ENCODE peak calls at places on chromosome 6, in eight cellular contexts. One of them, this sample, is unnamed. For H3K36me3 and H3K27me3, the result is how much of the 10 kb centered on the place peaks cover.

GRCh38 chr6:9086331-9086730 is 651.0 kb upstream of the SLC35B3 start:
- DNase-seq in GM23338: no peak
- DNase-seq in psoas muscle: no peak
- DNase-seq in hepatocyte: no peak
- DNase-seq in endodermal cell: peak
- DNase-seq in PC-3: no peak
- DNase-seq in body of pancreas: no peak
- DNase-seq in suprapubic skin: no peak
- DNase-seq in this sample: no peak

GRCh38 chr6:47145212-47145611 is 103.1 kb upstream of the ADGRF1 start:
- DNase-seq in GM23338: no peak
- DNase-seq in psoas muscle: no peak
- DNase-seq in hepatocyte: no peak
- DNase-seq in endodermal cell: no peak
- DNase-seq in PC-3: no peak
- DNase-seq in body of pancreas: no peak
- DNase-seq in suprapubic skin: no peak
- DNase-seq in this sample: no peak

GRCh38 chr6:82006027-82006738 is 241.4 kb downstream of the IBTK start:
- DNase-seq in GM23338: peak
- DNase-seq in psoas muscle: no peak
- DNase-seq in hepatocyte: peak
- DNase-seq in endodermal cell: peak
- DNase-seq in PC-3: peak
- DNase-seq in body of pancreas: peak
- DNase-seq in suprapubic skin: no peak
- DNase-seq in this sample: no peak

GRCh38 chr6:90216081-90216977 is 80.3 kb downstream of the BACH2 start:
- DNase-seq in GM23338: peak
- DNase-seq in psoas muscle: no peak
- DNase-seq in hepatocyte: peak
- DNase-seq in endodermal cell: peak
- DNase-seq in PC-3: no peak
- DNase-seq in body of pancreas: peak
- DNase-seq in suprapubic skin: no peak
- DNase-seq in this sample: peak

GRCh38 chr6:42451146-42451594 is 556 bp downstream of the TRERF1 start:
- DNase-seq in GM23338: no peak
- DNase-seq in psoas muscle: no peak
- DNase-seq in hepatocyte: no peak
- DNase-seq in endodermal cell: no peak
- DNase-seq in PC-3: no peak
- DNase-seq in body of pancreas: no peak
- DNase-seq in suprapubic skin: peak
- DNase-seq in this sample: no peak

GRCh38 chr6:69580696-69581095 is 216.1 kb downstream of the LMBRD1 start:
- DNase-seq in GM23338: no peak
- DNase-seq in psoas muscle: no peak
- DNase-seq in hepatocyte: no peak
- DNase-seq in endodermal cell: no peak
- DNase-seq in PC-3: no peak
- DNase-seq in body of pancreas: no peak
- DNase-seq in suprapubic skin: no peak
- DNase-seq in this sample: no peak

GRCh38 chr6:39388526-39389371 is 66.2 kb upstream of the KCNK16 start:
- DNase-seq in GM23338: no peak
- DNase-seq in psoas muscle: no peak
- DNase-seq in hepatocyte: no peak
- DNase-seq in endodermal cell: no peak
- DNase-seq in PC-3: no peak
- DNase-seq in body of pancreas: no peak
- DNase-seq in suprapubic skin: no peak
- DNase-seq in this sample: no peak

GRCh38 chr6:122620902-122621301 is 10.7 kb downstream of the PKIB start:
- DNase-seq in GM23338: no peak
- DNase-seq in psoas muscle: no peak
- DNase-seq in hepatocyte: no peak
- DNase-seq in endodermal cell: no peak
- DNase-seq in PC-3: peak
- DNase-seq in body of pancreas: no peak
- DNase-seq in suprapubic skin: no peak
- DNase-seq in this sample: no peak

GRCh38 chr6:94658929-94659328 is 918.4 kb upstream of the MANEA start:
- DNase-seq in GM23338: no peak
- DNase-seq in psoas muscle: no peak
- DNase-seq in hepatocyte: no peak
- DNase-seq in endodermal cell: no peak
- DNase-seq in PC-3: no peak
- DNase-seq in body of pancreas: no peak
- DNase-seq in suprapubic skin: no peak
- DNase-seq in this sample: no peak

GRCh38 chr6:35725721-35726438 is 11.0 kb upstream of the ARMC12 start:
- DNase-seq in GM23338: no peak
- DNase-seq in psoas muscle: peak
- DNase-seq in hepatocyte: peak
- DNase-seq in endodermal cell: peak
- DNase-seq in PC-3: no peak
- DNase-seq in body of pancreas: peak
- DNase-seq in suprapubic skin: peak
- DNase-seq in this sample: peak

GRCh38 chr6:9984607-9985006 is 430.3 kb downstream of the TFAP2A start:
- DNase-seq in GM23338: no peak
- DNase-seq in psoas muscle: no peak
- DNase-seq in hepatocyte: no peak
- DNase-seq in endodermal cell: no peak
- DNase-seq in PC-3: no peak
- DNase-seq in body of pancreas: no peak
- DNase-seq in suprapubic skin: no peak
- DNase-seq in this sample: no peak

GRCh38 chr6:81998432-81998831 is 246.0 kb upstream of the TENT5A start:
- DNase-seq in GM23338: no peak
- DNase-seq in psoas muscle: no peak
- DNase-seq in hepatocyte: no peak
- DNase-seq in endodermal cell: no peak
- DNase-seq in PC-3: peak
- DNase-seq in body of pancreas: no peak
- DNase-seq in suprapubic skin: no peak
- DNase-seq in this sample: no peak

GRCh38 chr6:110331816-110332215 is 26.3 kb downstream of the METTL24 start:
- DNase-seq in GM23338: peak
- DNase-seq in psoas muscle: no peak
- DNase-seq in hepatocyte: peak
- DNase-seq in endodermal cell: peak
- DNase-seq in PC-3: no peak
- DNase-seq in body of pancreas: no peak
- DNase-seq in suprapubic skin: no peak
- DNase-seq in this sample: peak

GRCh38 chr6:110329729-110330436 is 28.3 kb downstream of the METTL24 start:
- DNase-seq in GM23338: no peak
- DNase-seq in psoas muscle: no peak
- DNase-seq in hepatocyte: peak
- DNase-seq in endodermal cell: peak
- DNase-seq in PC-3: peak
- DNase-seq in body of pancreas: peak
- DNase-seq in suprapubic skin: no peak
- DNase-seq in this sample: no peak

GRCh38 chr6:110328231-110328630 is 29.9 kb downstream of the METTL24 start:
- DNase-seq in GM23338: no peak
- DNase-seq in psoas muscle: no peak
- DNase-seq in hepatocyte: no peak
- DNase-seq in endodermal cell: no peak
- DNase-seq in PC-3: no peak
- DNase-seq in body of pancreas: no peak
- DNase-seq in suprapubic skin: no peak
- DNase-seq in this sample: no peak

GRCh38 chr6:110331383-110331782 is 26.8 kb downstream of the METTL24 start:
- DNase-seq in GM23338: no peak
- DNase-seq in psoas muscle: no peak
- DNase-seq in hepatocyte: no peak
- DNase-seq in endodermal cell: peak
- DNase-seq in PC-3: no peak
- DNase-seq in body of pancreas: no peak
- DNase-seq in suprapubic skin: no peak
- DNase-seq in this sample: no peak

DNA sequence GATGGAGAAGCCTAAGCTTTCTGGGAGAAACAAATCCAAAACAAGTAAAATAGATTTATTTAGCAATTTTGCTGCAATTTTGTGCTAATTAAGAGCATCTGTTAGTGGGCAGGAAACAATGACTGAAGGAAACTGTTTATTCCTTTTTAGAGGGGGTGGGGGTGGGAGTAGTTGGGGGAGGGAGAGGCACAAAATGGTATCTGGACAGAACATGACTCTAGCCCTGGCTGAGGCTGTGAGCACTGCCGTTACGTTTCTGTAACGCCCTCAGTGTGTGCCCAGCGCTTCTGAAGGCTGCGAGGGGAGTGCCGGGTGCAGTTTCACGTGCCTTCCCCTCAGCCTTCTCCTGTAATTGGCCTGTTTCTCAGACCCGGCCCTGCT is 28.8 kb downstream of the METTL24 start:
- DNase-seq in GM23338: no peak
- DNase-seq in psoas muscle: no peak
- DNase-seq in hepatocyte: peak
- DNase-seq in endodermal cell: no peak
- DNase-seq in PC-3: no peak
- DNase-seq in body of pancreas: no peak
- DNase-seq in suprapubic skin: no peak
- DNase-seq in this sample: no peak
- H3K4me3 ChIP-seq in GM23338: no peak
- H3K4me3 ChIP-seq in psoas muscle: peak
- H3K4me3 ChIP-seq in hepatocyte: no peak
- H3K4me3 ChIP-seq in endodermal cell: no peak
- H3K4me3 ChIP-seq in PC-3: peak
- H3K4me3 ChIP-seq in body of pancreas: no peak
- H3K4me3 ChIP-seq in suprapubic skin: peak
- H3K4me3 ChIP-seq in this sample: no peak

GRCh38 chr6:7230956-7231713 is 81.9 kb downstream of the SSR1 start:
- DNase-seq in GM23338: no peak
- DNase-seq in psoas muscle: no peak
- DNase-seq in hepatocyte: no peak
- DNase-seq in endodermal cell: no peak
- DNase-seq in PC-3: no peak
- DNase-seq in body of pancreas: no peak
- DNase-seq in suprapubic skin: peak
- DNase-seq in this sample: no peak
- H3K36me3 ChIP-seq in GM23338: under half
- H3K36me3 ChIP-seq in psoas muscle: under half
- H3K36me3 ChIP-seq in hepatocyte: under half
- H3K36me3 ChIP-seq in endodermal cell: half or more
- H3K36me3 ChIP-seq in PC-3: half or more
- H3K36me3 ChIP-seq in body of pancreas: under half
- H3K36me3 ChIP-seq in suprapubic skin: half or more
- H3K36me3 ChIP-seq in this sample: under half

DNA sequence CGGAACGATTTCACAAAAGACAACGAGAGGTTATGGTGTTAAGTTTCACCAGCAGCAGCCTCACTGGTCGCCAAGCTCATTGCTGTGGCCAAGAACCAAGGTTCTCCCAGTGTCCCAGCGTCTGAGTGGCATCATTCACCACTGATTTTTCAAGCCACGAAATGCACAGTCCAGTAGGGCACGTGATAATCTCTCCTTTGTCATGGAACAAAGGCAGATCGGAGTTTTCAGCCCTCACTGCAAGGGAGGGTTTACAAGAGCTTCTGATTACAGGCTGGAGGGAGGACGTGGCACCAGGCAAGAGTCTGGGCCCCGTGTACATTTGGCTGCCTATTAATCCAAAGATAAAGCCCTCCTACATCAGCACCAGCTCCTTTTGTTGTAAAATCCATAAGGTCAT is 2.0 kb downstream of the CD24 start:
- DNase-seq in GM23338: no peak
- DNase-seq in psoas muscle: no peak
- DNase-seq in hepatocyte: peak
- DNase-seq in endodermal cell: peak
- DNase-seq in PC-3: peak
- DNase-seq in body of pancreas: peak
- DNase-seq in suprapubic skin: no peak
- DNase-seq in this sample: peak
- H3K27me3 ChIP-seq in GM23338: under half
- H3K27me3 ChIP-seq in psoas muscle: under half
- H3K27me3 ChIP-seq in hepatocyte: under half
- H3K27me3 ChIP-seq in endodermal cell: under half
- H3K27me3 ChIP-seq in PC-3: under half
- H3K27me3 ChIP-seq in body of pancreas: under half
- H3K27me3 ChIP-seq in suprapubic skin: half or more
- H3K27me3 ChIP-seq in this sample: under half

GRCh38 chr6:170023620-170024521 is 267.0 kb downstream of the DLL1 start:
- DNase-seq in GM23338: no peak
- DNase-seq in psoas muscle: no peak
- DNase-seq in hepatocyte: no peak
- DNase-seq in endodermal cell: no peak
- DNase-seq in PC-3: no peak
- DNase-seq in body of pancreas: no peak
- DNase-seq in suprapubic skin: peak
- DNase-seq in this sample: no peak

GRCh38 chr6:170022291-170022722 is 268.6 kb downstream of the DLL1 start:
- DNase-seq in GM23338: no peak
- DNase-seq in psoas muscle: no peak
- DNase-seq in hepatocyte: no peak
- DNase-seq in endodermal cell: peak
- DNase-seq in PC-3: no peak
- DNase-seq in body of pancreas: no peak
- DNase-seq in suprapubic skin: peak
- DNase-seq in this sample: no peak

GRCh38 chr6:170024940-170025339 is 265.9 kb downstream of the DLL1 start:
- DNase-seq in GM23338: no peak
- DNase-seq in psoas muscle: no peak
- DNase-seq in hepatocyte: peak
- DNase-seq in endodermal cell: peak
- DNase-seq in PC-3: peak
- DNase-seq in body of pancreas: peak
- DNase-seq in suprapubic skin: peak
- DNase-seq in this sample: no peak

GRCh38 chr6:170021579-170021978 is 269.3 kb downstream of the DLL1 start:
- DNase-seq in GM23338: no peak
- DNase-seq in psoas muscle: no peak
- DNase-seq in hepatocyte: no peak
- DNase-seq in endodermal cell: peak
- DNase-seq in PC-3: no peak
- DNase-seq in body of pancreas: no peak
- DNase-seq in suprapubic skin: peak
- DNase-seq in this sample: no peak

DNA sequence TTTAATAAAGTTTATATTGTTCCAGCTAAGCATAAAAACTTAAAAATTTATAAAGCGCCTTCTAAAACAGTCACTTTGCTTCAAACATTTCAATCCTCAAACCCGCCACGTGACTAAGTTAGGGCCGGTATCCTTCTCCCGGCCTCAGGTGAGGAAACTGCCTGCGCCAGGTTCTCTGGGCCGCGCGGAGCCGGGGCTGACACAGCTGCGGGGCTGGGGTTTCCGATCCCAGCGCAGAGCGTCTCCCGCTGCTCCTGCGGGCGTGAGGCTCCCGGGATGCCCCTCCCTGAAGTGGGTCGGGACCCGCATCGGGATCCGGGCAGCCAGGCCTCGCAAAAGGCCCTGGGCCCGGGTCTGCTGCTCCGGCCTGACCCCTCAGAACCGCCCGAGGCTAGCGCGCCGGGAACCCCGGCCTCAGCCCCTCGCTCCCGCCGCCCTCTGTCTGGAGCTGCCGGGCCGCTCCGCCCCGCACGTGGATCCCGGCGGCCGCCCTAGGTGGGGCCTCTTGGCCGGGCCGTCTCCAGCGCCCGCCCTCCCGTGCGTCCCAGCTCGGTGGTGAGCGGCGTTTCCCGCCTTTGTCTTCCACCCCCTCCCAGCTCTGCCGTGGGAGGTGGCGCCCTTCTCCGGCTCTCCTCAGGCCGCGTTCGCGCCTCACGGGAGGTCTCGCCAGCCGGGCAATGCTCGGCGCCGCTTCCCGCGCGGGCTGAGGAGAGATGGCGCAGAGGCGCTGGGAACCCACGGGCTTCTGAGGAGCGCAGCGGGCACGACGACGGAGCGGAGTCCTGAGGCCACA is 267.9 kb downstream of the DLL1 start:
- DNase-seq in GM23338: peak
- DNase-seq in psoas muscle: no peak
- DNase-seq in hepatocyte: no peak
- DNase-seq in endodermal cell: peak
- DNase-seq in PC-3: no peak
- DNase-seq in body of pancreas: no peak
- DNase-seq in suprapubic skin: peak
- DNase-seq in this sample: peak
- H3K4me3 ChIP-seq in GM23338: no peak
- H3K4me3 ChIP-seq in psoas muscle: peak
- H3K4me3 ChIP-seq in hepatocyte: no peak
- H3K4me3 ChIP-seq in endodermal cell: no peak
- H3K4me3 ChIP-seq in PC-3: no peak
- H3K4me3 ChIP-seq in body of pancreas: no peak
- H3K4me3 ChIP-seq in suprapubic skin: peak
- H3K4me3 ChIP-seq in this sample: no peak